ENCODE peak calls at places on chromosomes 16 and 17, in eight cellular contexts. L is mesenteric fat pad; S is GM10248; T is stimulated activated CD4-positive, alpha-beta T cell treated with anti-CD3 and anti-CD28 coated beads, Interleukin-1b, Interleukin-23, amount 100 ng/mL, for 24 hours; V is stimulated activated naive CD8-positive, alpha-beta T cell treated with anti-CD3 and anti-CD28 coated beads, Interleukin-15, Interleukin-2, amounts not matched to agents 100 U/mL and 50 U/mL, for 24 hours; M is kidney epithelial cell; E is activated T-cell treated with anti-CD3 and anti-CD28 coated beads for 1 hour; I is foreskin melanocyte. U is an unnamed sample.

GRCh38 chr16:84648595-84649510 is 542 bp downstream of the KLHL36 start:
- DNase-seq in I (no peak), M (no peak), E (peak), S (peak), L (peak), T (peak), V (peak), U (peak)

GRCh38 chr16:71727545-71728324 is 3.2 kb upstream of the PHLPP2 start:
- DNase-seq in T (no peak), E (no peak), S (no peak), M (no peak), L (no peak), I (no peak), V (no peak), U (no peak)

GRCh38 chr17:6603746-6604325 is 36.7 kb downstream of the KIAA0753 start:
- DNase-seq in T (no peak), S (no peak), M (no peak), I (peak), E (no peak), L (no peak), V (no peak), U (peak)

GRCh38 chr17:68182940-68183551 is 64.8 kb upstream of the AMZ2 start:
- DNase-seq in E (peak), L (peak), I (no peak), M (no peak), S (peak), V (peak), T (no peak), U (no peak)

GRCh38 chr16:81956213-81956948 is 54.9 kb downstream of the SDR42E1 start:
- DNase-seq in L (no peak), T (no peak), I (no peak), M (no peak), V (no peak), E (no peak), S (no peak), U (peak)

GRCh38 chr17:69245617-69246016 is 17.0 kb upstream of the ABCA10 start:
- DNase-seq in M (no peak), S (peak), T (no peak), L (no peak), I (no peak), V (no peak), E (no peak), U (no peak)

GRCh38 chr16:75105306-75106061 is 11.1 kb downstream of the LDHD start:
- DNase-seq in S (peak), I (peak), V (no peak), M (no peak), L (no peak), E (no peak), T (no peak), U (peak)

GRCh38 chr16:82824408-82824807 is 197.6 kb downstream of the CDH13 start:
- DNase-seq in L (no peak), I (no peak), S (no peak), M (no peak), E (no peak), V (no peak), T (no peak), U (peak)

GRCh38 chr16:87054154-87054553 is 263.0 kb downstream of the C16orf95 start:
- DNase-seq in M (no peak), S (no peak), L (no peak), T (no peak), I (no peak), E (no peak), V (no peak), U (no peak)

GRCh38 chr17:1736348-1737281 is 6.1 kb upstream of the SERPINF2 start:
- DNase-seq in V (peak), E (no peak), S (peak), M (no peak), T (peak), L (no peak), I (no peak), U (peak)

GRCh38 chr16:69482410-69482951 is 58.1 kb downstream of the CYB5B start:
- DNase-seq in E (no peak), V (no peak), T (no peak), S (no peak), M (no peak), L (no peak), I (no peak), U (peak)